ENCODE peak calls at places on chromosomes 1 and 21, in six cellular contexts. B is foreskin fibroblast; W is HT-29; D is KG1; H is GM23338; C is CD8-positive, alpha-beta T cell. I is an unnamed sample.

GRCh38 chr1:202982715-202983435 is 15.8 kb upstream of the CYB5R1 start:
- DNase-seq in W (no peak), D (no peak), C (no peak), B (no peak), H (no peak), I (no peak)

GRCh38 chr21:14901482-14901958 is 163.3 kb downstream of the NRIP1 start:
- DNase-seq in W (peak), C (no peak), H (no peak), B (no peak), D (no peak), I (no peak)

GRCh38 chr1:150995896-150996295 is 10.8 kb downstream of the MINDY1 start:
- DNase-seq in B (no peak), W (peak), D (no peak), H (peak), C (peak), I (no peak)

GRCh38 chr1:19676438-19676922 is 11.8 kb downstream of the HTR6 start:
- DNase-seq in B (peak), W (peak), C (no peak), D (no peak), H (peak), I (no peak)

GRCh38 chr1:7046314-7046713 is 261.1 kb downstream of the CAMTA1 start:
- DNase-seq in H (peak), B (peak), C (no peak), W (peak), D (no peak), I (no peak)

GRCh38 chr1:7422561-7422960 is 348.5 kb upstream of the VAMP3 start:
- DNase-seq in B (no peak), C (no peak), W (no peak), D (no peak), H (no peak), I (no peak)

GRCh38 chr1:201396859-201397464 is 2.2 kb downstream of the LAD1 start:
- DNase-seq in D (no peak), H (no peak), C (no peak), B (no peak), W (peak), I (no peak)

GRCh38 chr1:112849967-112850641 is 105.9 kb downstream of the SLC16A1 start:
- DNase-seq in W (peak), C (no peak), D (no peak), B (no peak), H (peak), I (no peak)

GRCh38 chr1:3672231-3672970 is 20.1 kb downstream of the TP73 start:
- DNase-seq in H (no peak), C (no peak), D (no peak), B (no peak), W (no peak), I (no peak)

I was measured in T follicular helper cell.